ENCODE peak calls at places on chromosomes 12 and 14, in four cellular contexts. Q is body of pancreas, Z is transverse colon, A is A673. B is an unnamed sample.

GRCh38 chr12:27549231-27549800 is 25.3 kb downstream of the PPFIBP1 start:
- DNase-seq in Q (no peak), Z (no peak), A (no peak), B (no peak)

GRCh38 chr12:117875652-117876491 is 92.9 kb downstream of the KSR2 start:
- DNase-seq in Q (no peak), A (peak), Z (no peak), B (no peak)

GRCh38 chr14:80426686-80427085 is 215.4 kb upstream of the DIO2 start:
- DNase-seq in Z (no peak), A (no peak), Q (no peak), B (no peak)

GRCh38 chr12:52280319-52280795 is 5.9 kb downstream of the KRT86 start:
- DNase-seq in A (peak), Z (peak), Q (peak), B (peak)

GRCh38 chr14:71433303-71433702 is 498.9 kb upstream of the RGS6 start:
- DNase-seq in Z (no peak), A (no peak), Q (no peak), B (no peak)

GRCh38 chr12:59067068-59067467 is 146.8 kb upstream of the LRIG3 start:
- DNase-seq in Z (no peak), Q (no peak), A (no peak), B (no peak)

GRCh38 chr14:100488057-100488456 is 99.2 kb downstream of the BEGAIN start:
- DNase-seq in A (no peak), Q (no peak), Z (no peak), B (no peak)

GRCh38 chr12:51392556-51393237 is 1.5 kb upstream of the GALNT6 start:
- DNase-seq in Q (peak), Z (peak), A (no peak), B (peak)

GRCh38 chr12:74941678-74942077 is 268.0 kb downstream of the KCNC2 start:
- DNase-seq in Z (no peak), A (no peak), Q (no peak), B (no peak)

GRCh38 chr12:52836042-52836466 is 1.9 kb upstream of the KRT79 start:
- DNase-seq in Z (no peak), A (no peak), Q (no peak), B (no peak)

GRCh38 chr14:72810201-72810600 is 83.7 kb downstream of the DPF3 start:
- DNase-seq in A (no peak), Z (no peak), Q (no peak), B (no peak)

GRCh38 chr12:97560766-97561165 is 98.2 kb downstream of the RMST start:
- DNase-seq in Z (no peak), A (no peak), Q (no peak), B (no peak)

GRCh38 chr12:68067762-68068376 is 78.6 kb downstream of the IFNG-AS1 start:
- DNase-seq in Z (no peak), Q (no peak), A (peak), B (no peak)

GRCh38 chr14:105039458-105040205 is 18.7 kb upstream of the CDCA4 start:
- DNase-seq in Q (no peak), Z (no peak), A (no peak), B (no peak)

GRCh38 chr12:113684908-113685512 is 213.3 kb upstream of the LHX5 start:
- DNase-seq in A (no peak), Z (no peak), Q (no peak), B (no peak)

GRCh38 chr12:14770495-14771313 is 32.6 kb downstream of the WBP11 start:
- DNase-seq in Z (peak), A (peak), Q (peak), B (peak)

GRCh38 chr14:102525213-102526143 is 15.9 kb upstream of the ANKRD9 start:
- DNase-seq in A (peak), Z (peak), Q (no peak), B (peak)

GRCh38 chr12:2358986-2359658 is 306.3 kb downstream of the CACNA1C start:
- DNase-seq in Q (no peak), A (no peak), Z (no peak), B (peak)

GRCh38 chr14:62662811-62663477 is 382.3 kb downstream of the KCNH5 start:
- DNase-seq in A (peak), Z (no peak), Q (no peak), B (no peak)

GRCh38 chr12:11886339-11886738 is 184.4 kb upstream of the BCL2L14 start:
- DNase-seq in Q (no peak), Z (no peak), A (no peak), B (no peak)

GRCh38 chr14:100888789-100889315 is 14.7 kb downstream of the RTL1 start:
- DNase-seq in A (peak), Q (no peak), Z (no peak), B (no peak)

GRCh38 chr12:100576311-100577036 is 3.0 kb downstream of the GAS2L3 start:
- DNase-seq in A (peak), Q (no peak), Z (no peak), B (no peak)

GRCh38 chr14:93347850-93348249 is 868 bp downstream of the COX8C start:
- DNase-seq in Z (no peak), A (peak), Q (no peak), B (no peak)

GRCh38 chr14:93343797-93344196 is 3.2 kb upstream of the COX8C start:
- DNase-seq in Q (no peak), A (peak), Z (no peak), B (no peak)

GRCh38 chr14:93346926-93347721 is at the start of gene COX8C:
- DNase-seq in Q (no peak), A (no peak), Z (no peak), B (no peak)

GRCh38 chr14:93348292-93348691 is 1.3 kb downstream of the COX8C start:
- DNase-seq in Q (no peak), Z (no peak), A (no peak), B (no peak)

GRCh38 chr14:93343266-93343665 is 3.7 kb upstream of the COX8C start:
- DNase-seq in A (no peak), Q (no peak), Z (no peak), B (no peak)
- H3K4me3 ChIP-seq in A (no peak), Q (no peak), Z (no peak), B (no peak)

GRCh38 chr14:76514599-76514998 is 138.7 kb downstream of the ESRRB start:
- DNase-seq in A (peak), Q (peak), Z (no peak), B (no peak)
- TF ChIP-seq CTCF in A (peak), Q (no peak), Z (no peak), B (no peak)

GRCh38 chr14:93688239-93688666 is 100.0 kb downstream of the PRIMA1 start:
- DNase-seq in A (no peak), Z (no peak), Q (no peak), B (no peak)
- H3K27ac ChIP-seq in A (no peak), Z (no peak), Q (no peak), B (no peak)

GRCh38 chr14:99205086-99205688 is 66.8 kb downstream of the BCL11B start:
- DNase-seq in A (no peak), Q (no peak), Z (no peak), B (no peak)

GRCh38 chr14:99203080-99203479 is 68.9 kb downstream of the BCL11B start:
- DNase-seq in A (no peak), Z (no peak), Q (no peak), B (no peak)

GRCh38 chr14:99202516-99202915 is 69.5 kb downstream of the BCL11B start:
- DNase-seq in Q (no peak), Z (no peak), A (no peak), B (no peak)

GRCh38 chr14:99206053-99206452 is 65.9 kb downstream of the BCL11B start:
- DNase-seq in Z (no peak), A (no peak), Q (no peak), B (no peak)

DNA sequence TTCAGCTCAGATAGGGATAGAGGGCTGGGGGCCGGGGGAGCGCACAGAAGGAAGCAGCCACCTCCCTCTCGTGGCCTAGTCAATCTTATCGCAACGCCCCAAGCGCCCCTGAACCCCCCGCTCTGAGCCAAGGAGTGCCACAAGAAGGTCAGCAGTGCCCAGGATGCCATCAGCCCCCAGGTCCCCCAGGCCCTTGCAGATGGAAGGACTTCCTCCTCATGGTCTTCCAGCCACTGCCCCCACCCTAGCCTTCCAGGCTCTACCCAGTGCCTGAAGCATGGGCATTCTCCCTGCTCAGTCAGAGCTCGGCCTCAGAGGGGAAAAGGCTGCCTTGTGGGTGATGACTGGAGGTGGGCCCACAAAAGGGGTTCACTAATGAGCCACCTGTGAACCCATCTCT is 68.2 kb downstream of the BCL11B start:
- DNase-seq in Z (no peak), Q (no peak), A (no peak), B (no peak)
- H3K4me3 ChIP-seq in Z (no peak), Q (no peak), A (no peak), B (no peak)

GRCh38 chr14:97414718-97415098 is 617.5 kb downstream of the VRK1 start:
- DNase-seq in Z (no peak), A (no peak), Q (no peak), B (no peak)

GRCh38 chr14:97412933-97413574 is 615.9 kb downstream of the VRK1 start:
- DNase-seq in Z (no peak), A (peak), Q (no peak), B (no peak)

GRCh38 chr14:97411938-97412612 is 614.9 kb downstream of the VRK1 start:
- DNase-seq in Q (no peak), Z (no peak), A (peak), B (no peak)

GRCh38 chr14:97415907-97416306 is 618.7 kb downstream of the VRK1 start:
- DNase-seq in Z (no peak), A (peak), Q (no peak), B (no peak)

GRCh38 chr14:97413991-97414717 is 617.0 kb downstream of the VRK1 start:
- DNase-seq in Z (no peak), A (peak), Q (no peak), B (no peak)
- TF ChIP-seq CTCF in Z (no peak), A (peak), Q (no peak), B (no peak)

GRCh38 chr12:106079148-106079738 is 59.5 kb downstream of the NUAK1 start:
- DNase-seq in Q (no peak), Z (no peak), A (no peak), B (no peak)
- H3K27ac ChIP-seq in Q (no peak), Z (no peak), A (no peak), B (peak)